ENCODE peak calls at places on chromosomes 5 and 9, in ten cellular contexts. E, J, U, T, R, P, C, W, M and G are unnamed samples.

GRCh38 chr5:96288845-96289185 is 144.2 kb downstream of the PCSK1 start:
- DNase-seq in U (no peak), P (no peak), E (no peak), W (no peak), T (no peak), J (no peak), M (no peak), R (peak), C (no peak), G (no peak)

GRCh38 chr9:36187414-36187813 is 3.3 kb upstream of the CLTA start:
- DNase-seq in R (peak), U (no peak), J (no peak), T (no peak), C (no peak), P (no peak), M (no peak), W (no peak), E (no peak), G (no peak)

GRCh38 chr5:174448041-174448440 is 276.3 kb upstream of the MSX2 start:
- DNase-seq in T (no peak), U (no peak), C (no peak), P (no peak), J (no peak), W (no peak), M (no peak), R (no peak), E (no peak), G (no peak)

GRCh38 chr5:10913846-10914245 is 152.8 kb upstream of the DAP start:
- DNase-seq in M (no peak), E (no peak), R (peak), T (peak), J (peak), U (peak), P (no peak), W (no peak), C (no peak), G (no peak)

GRCh38 chr5:127440831-127441230 is 76.6 kb upstream of the PRRC1 start:
- DNase-seq in P (no peak), T (no peak), J (no peak), W (no peak), C (no peak), M (no peak), R (no peak), U (no peak), E (no peak), G (no peak)

GRCh38 chr9:13034696-13035006 is 244.8 kb downstream of the MPDZ start:
- DNase-seq in T (no peak), U (no peak), R (no peak), J (no peak), W (no peak), M (no peak), E (no peak), P (no peak), C (no peak), G (no peak)

GRCh38 chr5:112316006-112316405 is 103.1 kb downstream of the EPB41L4A start:
- DNase-seq in W (no peak), U (no peak), E (no peak), C (no peak), P (no peak), M (no peak), T (no peak), R (no peak), J (no peak), G (no peak)

GRCh38 chr5:83551826-83552225 is 80.3 kb downstream of the VCAN start:
- DNase-seq in P (no peak), M (no peak), R (peak), W (no peak), T (no peak), E (no peak), C (no peak), J (no peak), U (no peak), G (no peak)

GRCh38 chr5:164002214-164002613 is 496.8 kb downstream of the MAT2B start:
- DNase-seq in M (no peak), J (no peak), U (no peak), E (no peak), P (no peak), C (no peak), W (no peak), T (no peak), R (no peak), G (no peak)

GRCh38 chr5:124504081-124504916 is 242.1 kb downstream of the ZNF608 start:
- DNase-seq in P (no peak), W (no peak), R (no peak), C (no peak), U (no peak), M (no peak), J (no peak), E (no peak), T (no peak), G (no peak)

GRCh38 chr5:38830521-38831051 is 15.2 kb upstream of the OSMR start:
- DNase-seq in P (no peak), T (no peak), R (no peak), U (no peak), M (no peak), E (no peak), J (no peak), C (no peak), W (no peak), G (no peak)

GRCh38 chr9:98598861-98599260 is 109.9 kb downstream of the GABBR2 start:
- DNase-seq in M (no peak), T (no peak), J (no peak), P (no peak), U (no peak), R (no peak), E (no peak), W (no peak), C (no peak), G (no peak)

GRCh38 chr9:1231998-1232919 is 182.1 kb downstream of the DMRT2 start:
- DNase-seq in C (no peak), J (no peak), T (peak), U (peak), R (peak), E (no peak), M (no peak), W (no peak), P (no peak), G (no peak)